ENCODE peak calls at places on chromosomes 2 and 18, in four cellular contexts. B is tibial nerve, C is A549, R is K562. V is an unnamed sample.

GRCh38 chr2:12428786-12429185 is 287.9 kb upstream of the TRIB2 start:
- DNase-seq in R (no peak), C (no peak), B (no peak), V (no peak)

GRCh38 chr2:239275037-239275685 is 125.7 kb downstream of the HDAC4 start:
- DNase-seq in C (peak), R (peak), B (peak), V (no peak)

GRCh38 chr2:149365826-149366583 is 35.6 kb downstream of the LYPD6 start:
- DNase-seq in C (no peak), R (no peak), B (no peak), V (peak)

GRCh38 chr2:142037051-142037450 is 93.8 kb downstream of the LRP1B start:
- DNase-seq in B (no peak), R (no peak), C (no peak), V (no peak)

GRCh38 chr2:24181849-24182248 is 7.0 kb downstream of the FAM228A start:
- DNase-seq in C (no peak), R (no peak), B (no peak), V (no peak)

GRCh38 chr2:105744909-105745853 is at the start of gene NCK2:
- DNase-seq in R (peak), C (no peak), B (no peak), V (no peak)

GRCh38 chr2:73516033-73516432 is 126.2 kb downstream of the NAT8 start:
- DNase-seq in B (no peak), C (no peak), R (no peak), V (no peak)

GRCh38 chr2:203579730-203580129 is 44.6 kb upstream of the RAPH1 start:
- DNase-seq in B (no peak), C (no peak), R (no peak), V (no peak)

GRCh38 chr2:217622205-217622621 is 380.6 kb downstream of the TNS1 start:
- DNase-seq in R (no peak), B (no peak), C (peak), V (no peak)

GRCh38 chr2:119475225-119475856 is 43.7 kb downstream of the TMEM37 start:
- DNase-seq in C (no peak), R (no peak), B (no peak), V (no peak)

GRCh38 chr2:10057231-10058107 is 14.1 kb downstream of the KLF11 start:
- DNase-seq in B (no peak), C (no peak), R (peak), V (no peak)

GRCh38 chr2:156088598-156088997 is 243.9 kb downstream of the NR4A2 start:
- DNase-seq in C (peak), B (no peak), R (no peak), V (no peak)

GRCh38 chr18:73715228-73715670 is 432.4 kb downstream of the FBXO15 start:
- DNase-seq in R (no peak), C (peak), B (no peak), V (no peak)

GRCh38 chr2:33420726-33421125 is 55.7 kb upstream of the RASGRP3 start:
- DNase-seq in C (no peak), B (no peak), R (no peak), V (no peak)

GRCh38 chr2:25276569-25277465 is 64.9 kb downstream of the DNMT3A start:
- DNase-seq in C (no peak), B (peak), R (peak), V (no peak)

GRCh38 chr18:68033466-68033865 is 516.9 kb upstream of the DSEL start:
- DNase-seq in R (no peak), B (no peak), C (no peak), V (no peak)

GRCh38 chr2:85353876-85354285 is 447 bp downstream of the RETSAT start:
- DNase-seq in R (peak), C (peak), B (no peak), V (no peak)

GRCh38 chr2:233117351-233117750 is 57.2 kb downstream of the INPP5D start:
- DNase-seq in B (no peak), C (no peak), R (no peak), V (no peak)

GRCh38 chr18:59733411-59733810 is 36.2 kb upstream of the CCBE1 start:
- DNase-seq in C (no peak), B (no peak), R (no peak), V (no peak)

DNA sequence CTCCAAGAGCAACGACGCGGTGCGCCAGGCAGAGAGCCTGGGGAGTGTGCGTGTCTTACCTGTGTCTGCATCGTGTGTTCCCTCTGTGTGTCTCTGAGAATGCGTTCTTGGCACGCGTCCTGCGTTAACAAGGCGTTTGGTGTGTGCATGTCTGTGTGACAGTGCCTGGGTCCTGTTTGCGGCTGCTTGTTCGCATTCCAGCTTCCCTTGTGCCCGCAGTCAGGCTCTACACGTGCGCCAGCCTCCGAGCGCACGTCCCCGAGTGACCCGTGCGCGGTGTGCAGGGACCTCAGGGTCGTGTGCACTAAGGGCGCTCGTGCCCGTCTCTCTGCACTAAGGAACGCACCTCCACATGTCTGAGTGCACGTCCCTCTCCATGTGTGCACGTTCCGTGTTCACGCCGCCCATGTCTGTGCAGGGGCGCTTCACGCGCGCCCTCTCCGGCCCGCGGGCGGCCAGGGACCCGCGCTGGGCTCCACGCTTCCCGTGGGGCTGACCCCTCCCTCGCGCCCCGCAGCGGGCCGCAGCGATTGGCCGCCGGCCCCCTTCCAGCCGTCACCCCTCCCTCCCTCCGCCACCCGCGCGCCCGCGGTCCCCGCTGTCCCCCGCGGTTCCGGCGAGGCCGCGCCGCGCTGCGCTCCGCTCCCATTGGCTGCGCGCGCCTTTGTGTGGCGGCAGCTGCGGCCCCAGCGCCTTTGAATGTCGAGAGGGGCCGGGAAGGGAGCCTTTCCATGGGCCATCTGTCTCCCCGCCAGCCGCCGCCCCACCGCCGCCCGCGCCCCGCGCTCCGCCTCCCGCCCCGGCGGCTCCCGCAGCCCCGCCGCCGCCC is 229.4 kb downstream of the HAUS1 start:
- DNase-seq in R (peak), B (no peak), C (peak), V (no peak)
- TF ChIP-seq EP300 in R (no peak), B (no peak), C (no peak), V (no peak)

DNA sequence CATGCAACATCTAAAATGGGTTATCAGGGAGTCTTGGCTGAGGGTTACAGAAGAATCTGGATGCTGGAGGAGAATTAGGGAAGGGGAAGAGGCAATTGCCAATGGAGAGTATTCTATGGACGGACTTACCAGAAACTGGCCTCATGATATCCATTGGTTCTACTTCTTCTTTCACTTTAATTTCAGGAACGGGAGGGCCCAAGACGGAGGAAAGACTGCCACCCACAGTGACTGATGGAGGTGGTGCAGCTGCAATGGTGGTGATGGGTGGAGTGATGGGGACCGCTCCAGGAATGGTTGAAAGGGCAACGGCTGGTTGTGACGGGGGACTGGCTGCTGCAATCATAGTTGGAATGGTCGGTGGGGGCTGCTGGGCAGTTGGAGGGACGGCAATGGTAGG is 69.1 kb upstream of the AMMECR1L start:
- DNase-seq in B (no peak), C (no peak), R (no peak), V (no peak)
- H3K4me3 ChIP-seq in B (no peak), C (no peak), R (no peak), V (no peak)

DNA sequence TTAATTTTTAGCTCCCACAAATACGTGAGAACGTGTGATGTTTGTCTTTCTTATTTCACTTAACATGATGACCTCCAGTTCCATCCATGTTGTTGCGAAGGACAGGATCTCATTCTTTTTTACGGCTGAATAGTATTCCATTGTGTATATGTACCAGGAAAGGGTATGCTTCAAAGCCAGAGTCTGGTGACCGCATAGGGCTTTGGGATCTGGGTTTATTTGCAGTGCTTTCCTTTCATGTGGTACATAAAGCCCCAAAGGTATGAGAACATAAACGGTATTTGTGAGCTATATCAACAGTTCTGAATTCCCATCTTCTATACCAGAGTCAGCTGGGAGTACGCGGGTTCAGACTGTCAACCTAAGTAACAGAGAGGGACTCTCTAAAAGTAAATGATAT is 24.6 kb downstream of the CRYGD start:
- DNase-seq in R (no peak), C (no peak), B (no peak), V (no peak)
- TF ChIP-seq EP300 in R (no peak), C (no peak), B (no peak), V (no peak)

GRCh38 chr2:104375206-104375605 is 478.7 kb upstream of the POU3F3 start:
- DNase-seq in R (no peak), B (no peak), C (no peak), V (peak)

GRCh38 chr2:104378853-104379374 is 475.0 kb upstream of the POU3F3 start:
- DNase-seq in B (no peak), R (no peak), C (peak), V (peak)
- H3K4me3 ChIP-seq in B (no peak), R (no peak), C (peak), V (peak)

GRCh38 chr18:49708674-49709580 is 104.4 kb downstream of the ACAA2 start:
- DNase-seq in R (no peak), B (no peak), C (no peak), V (no peak)

GRCh38 chr18:49704334-49704733 is 109.0 kb downstream of the ACAA2 start:
- DNase-seq in R (no peak), B (no peak), C (no peak), V (no peak)

GRCh38 chr18:49707594-49707993 is 105.7 kb downstream of the ACAA2 start:
- DNase-seq in C (no peak), B (no peak), R (no peak), V (no peak)
- TF ChIP-seq EP300 in C (no peak), B (no peak), R (no peak), V (no peak)

V was measured in esophagus muscularis mucosa.